ENCODE peak calls at places on chromosomes 16 and 17, in six cellular contexts. V is endothelial cell of umbilical vein, Q is A549, X is upper lobe of left lung, H is heart left ventricle, D is uterus. T is an unnamed sample.

GRCh38 chr17:45906927-45907622 is 12.7 kb downstream of the MAPT start:
- DNase-seq in V (no peak), Q (no peak), X (no peak), H (no peak), D (no peak), T (no peak)

GRCh38 chr16:12646490-12647274 is 157.0 kb downstream of the CPPED1 start:
- DNase-seq in V (peak; percentile 94), Q (peak; percentile 45), X (no peak), H (no peak), D (no peak), T (no peak)

GRCh38 chr16:67286441-67287235 is 7.3 kb downstream of the PLEKHG4 start:
- DNase-seq in V (no peak), Q (no peak), X (peak; percentile 72), H (no peak), D (no peak), T (no peak)

GRCh38 chr17:57132663-57133062 is 47.6 kb downstream of the AKAP1 start:
- DNase-seq in V (no peak), Q (no peak), X (no peak), H (no peak), D (no peak), T (no peak)

GRCh38 chr17:18877104-18877503 is 19.2 kb downstream of the PRPSAP2 start:
- DNase-seq in V (no peak), Q (peak; percentile 21), X (no peak), H (no peak), D (no peak), T (no peak)

GRCh38 chr17:65850486-65850885 is 289.0 kb upstream of the AXIN2 start:
- DNase-seq in V (no peak), Q (peak; percentile 31), X (no peak), H (no peak), D (no peak), T (no peak)

GRCh38 chr16:57284206-57284951 is at the start of gene PLLP:
- DNase-seq in V (peak; percentile 38), Q (peak; percentile 53), X (peak; percentile 94), H (no peak), D (no peak), T (no peak)

GRCh38 chr16:53080345-53081031 is 25.7 kb downstream of the CHD9 start:
- DNase-seq in V (peak; percentile 80), Q (peak; percentile 92), X (no peak), H (peak; percentile 84), D (peak; percentile 75), T (peak; percentile 59)

GRCh38 chr17:57927048-57927723 is 28.0 kb downstream of the CUEDC1 start:
- DNase-seq in V (peak; percentile 73), Q (no peak), X (no peak), H (no peak), D (no peak), T (peak; percentile 39)

GRCh38 chr16:15049581-15050180 is 6.2 kb downstream of the NTAN1 start:
- DNase-seq in V (peak; percentile 74), Q (no peak), X (no peak), H (no peak), D (no peak), T (no peak)

GRCh38 chr17:50903604-50904521 is 37.7 kb upstream of the TOB1 start:
- DNase-seq in V (no peak), Q (no peak), X (no peak), H (no peak), D (no peak), T (no peak)

GRCh38 chr17:16488572-16488997 is 3.4 kb downstream of the LRRC75A start:
- DNase-seq in V (peak; percentile 34), Q (no peak), X (no peak), H (no peak), D (no peak), T (peak; percentile 67)

GRCh38 chr16:85017151-85017550 is 5.8 kb upstream of the ZDHHC7 start:
- DNase-seq in V (no peak), Q (no peak), X (no peak), H (no peak), D (no peak), T (no peak)

GRCh38 chr17:6636616-6637457 is 3.7 kb downstream of the KIAA0753 start:
- DNase-seq in V (no peak), Q (no peak), X (peak; percentile 68), H (no peak), D (no peak), T (no peak)

GRCh38 chr16:27248036-27248435 is 20.5 kb downstream of the NSMCE1 start:
- DNase-seq in V (peak; percentile 40), Q (no peak), X (no peak), H (no peak), D (no peak), T (no peak)

GRCh38 chr16:50881953-50882352 is 140.1 kb downstream of the CYLD start:
- DNase-seq in V (no peak), Q (no peak), X (no peak), H (no peak), D (no peak), T (no peak)

GRCh38 chr17:64269687-64270649 is 6.9 kb upstream of the TEX2 start:
- DNase-seq in V (no peak), Q (no peak), X (no peak), H (no peak), D (no peak), T (no peak)

GRCh38 chr17:69574257-69575197 is 160.0 kb downstream of the MAP2K6 start:
- DNase-seq in V (peak; percentile 61), Q (peak; percentile 67), X (no peak), H (no peak), D (no peak), T (no peak)

GRCh38 chr16:52964290-52964689 is 88.4 kb downstream of the CHD9NB start:
- DNase-seq in V (no peak), Q (no peak), X (no peak), H (no peak), D (no peak), T (no peak)

GRCh38 chr16:87705780-87706277 is 60.0 kb downstream of the KLHDC4 start:
- DNase-seq in V (no peak), Q (no peak), X (peak; percentile 87), H (no peak), D (no peak), T (no peak)

GRCh38 chr17:64572682-64573154 is 65.9 kb downstream of the CEP95 start:
- DNase-seq in V (peak; percentile 58), Q (peak; percentile 7), X (no peak), H (no peak), D (no peak), T (no peak)

GRCh38 chr16:85178006-85178591 is 65.8 kb upstream of the CIBAR2 start:
- DNase-seq in V (no peak), Q (no peak), X (no peak), H (no peak), D (no peak), T (no peak)

GRCh38 chr16:47978491-47979490 is 177.0 kb downstream of the ABCC12 start:
- DNase-seq in V (no peak), Q (no peak), X (no peak), H (no peak), D (no peak), T (no peak)

GRCh38 chr16:78443300-78443604 is 343.8 kb downstream of the WWOX start:
- DNase-seq in V (no peak), Q (no peak), X (no peak), H (no peak), D (no peak), T (no peak)

GRCh38 chr16:56670640-56670934 is 973 bp downstream of the MT1H start:
- DNase-seq in V (no peak), Q (no peak), X (no peak), H (no peak), D (no peak), T (no peak)

GRCh38 chr17:36661047-36661666 is 59.8 kb downstream of the MRM1 start:
- DNase-seq in V (no peak), Q (no peak), X (no peak), H (no peak), D (no peak), T (no peak)

GRCh38 chr16:88456356-88457292 is 3.5 kb downstream of the ZFPM1 start:
- DNase-seq in V (no peak), Q (no peak), X (no peak), H (no peak), D (no peak), T (no peak)

DNA sequence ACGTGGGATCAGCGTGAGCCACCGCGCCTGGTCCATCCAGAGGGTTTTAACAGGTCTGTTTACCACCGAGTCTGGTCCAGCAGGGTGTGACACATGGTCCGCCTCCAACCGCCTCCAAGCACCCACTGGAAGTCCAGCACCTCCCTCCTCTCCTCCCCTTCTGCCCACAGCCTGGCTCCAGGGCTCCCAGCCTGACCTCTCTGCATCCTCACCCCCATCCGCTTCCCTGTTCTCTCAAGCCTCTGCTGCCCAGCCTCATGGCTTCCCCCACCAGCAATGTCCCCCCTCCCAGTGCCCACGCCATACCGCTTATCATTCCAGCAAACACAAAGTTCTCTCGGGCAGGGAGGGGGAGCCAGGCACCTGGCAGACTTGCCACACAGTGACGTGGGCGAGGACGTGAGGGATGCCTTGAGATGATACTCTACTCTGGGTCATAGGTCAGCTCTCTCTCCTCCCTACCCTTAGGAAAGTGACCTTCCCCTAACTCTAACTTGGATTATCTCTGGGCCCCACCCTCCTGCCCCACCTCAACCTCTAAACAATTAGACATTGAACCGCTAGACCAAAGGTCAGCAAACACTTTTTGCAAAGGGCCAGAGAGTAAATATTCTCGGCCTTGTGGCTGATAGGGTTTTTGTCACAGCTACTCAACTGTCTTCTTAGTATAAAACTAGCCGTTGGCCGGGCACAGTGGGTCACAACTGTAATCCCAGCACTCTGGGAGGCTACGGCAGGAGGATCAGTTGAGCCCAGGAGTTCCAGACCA is 23.1 kb downstream of the CDC42EP4 start:
- DNase-seq in V (no peak), Q (peak; percentile 90), X (no peak), H (peak; percentile 89), D (peak; percentile 72), T (peak; percentile 90)
- TF ChIP-seq CTCF in V (no peak), Q (no peak), X (no peak), H (no peak), D (no peak), T (no peak)

DNA sequence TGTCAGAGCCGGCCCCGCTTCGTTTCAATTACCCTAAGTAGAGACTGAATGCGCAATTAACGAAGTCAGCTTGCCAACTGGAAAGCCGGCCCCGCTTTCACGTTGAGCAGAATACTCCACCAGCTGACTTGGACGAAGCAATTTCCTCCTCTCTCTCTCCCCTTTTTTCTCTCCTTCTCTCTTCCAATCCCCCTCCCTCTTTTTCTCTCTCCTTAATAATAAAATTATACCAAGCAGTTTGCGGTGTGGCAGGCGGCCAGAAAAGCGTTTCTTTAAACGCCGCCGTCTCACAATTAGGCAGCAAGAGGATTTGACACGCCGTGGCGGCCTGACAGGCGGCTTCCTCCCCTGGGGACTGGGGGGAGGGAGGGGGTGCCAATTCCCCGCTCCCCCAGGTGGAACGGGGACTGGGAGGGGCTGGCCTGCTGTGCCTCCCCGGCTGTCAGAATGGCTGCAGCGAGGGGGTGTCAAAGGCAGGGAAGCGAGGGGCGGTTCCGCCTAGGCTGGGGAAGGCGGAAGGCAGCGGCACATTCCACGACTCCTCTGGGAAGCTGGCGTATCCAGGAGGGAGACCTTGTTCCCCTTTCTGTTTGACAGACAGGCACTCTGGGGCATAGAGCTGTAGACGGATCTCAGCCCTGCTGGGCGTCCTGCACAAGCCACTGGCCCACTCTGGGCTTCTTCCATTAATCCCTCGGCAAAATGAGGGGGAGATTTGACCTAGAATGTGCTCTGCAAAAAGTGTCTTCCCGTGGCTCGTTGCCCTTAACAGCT is 52.8 kb downstream of the SREBF1 start:
- DNase-seq in V (peak; percentile 38), Q (no peak), X (no peak), H (peak; percentile 66), D (peak; percentile 68), T (peak; percentile 78)
- H3K27ac ChIP-seq in V (no peak overlapping the region), Q (peak overlapping the region; percentile 23), X (peak overlapping the region; percentile 23), H (peak overlapping the region; percentile 97), D (peak overlapping the region; percentile 91), T (peak overlapping the region; percentile 67)

GRCh38 chr16:3026609-3027487 is 3.0 kb downstream of the THOC6 start:
- DNase-seq in V (no peak), Q (no peak), X (peak; percentile 77), H (no peak), D (no peak), T (no peak)
- TF ChIP-seq POLR2A in V (no peak), Q (no peak), X (no peak), H (no peak), D (no peak), T (no peak)

GRCh38 chr17:77741109-77741508 is 217.4 kb upstream of the TNRC6C start:
- DNase-seq in V (no peak), Q (peak; percentile 24), X (no peak), H (no peak), D (no peak), T (peak; percentile 32)
- TF ChIP-seq CTCF in V (peak; percentile 25), Q (peak; percentile 27), X (no peak), H (peak; percentile 3), D (no peak), T (peak; percentile 10)

T was measured in testis.